ENCODE peak calls at places on chromosome 22, in ten cellular contexts. T, M, J, D, O, C, L, X, I and N are unnamed samples.
A peak's percentile ranks its signal among the peaks of the same experiment; 100 is the strongest.

GRCh38 chr22:43562843-43563242 is 151.0 kb downstream of the MPPED1 start:
- DNase-seq in I (no peak), T (no peak), M (no peak), J (no peak), L (no peak), D (no peak), X (no peak), O (no peak), C (no peak), N (no peak)

GRCh38 chr22:25729595-25729994 is 12.4 kb upstream of the MYO18B start:
- DNase-seq in X (no peak), C (no peak), J (no peak), T (peak; percentile 42), M (no peak), O (no peak), L (no peak), I (no peak), D (peak; percentile 23), N (no peak)

GRCh38 chr22:43298062-43298801 is 44.9 kb downstream of the SCUBE1 start:
- DNase-seq in L (no peak), T (no peak), C (no peak), I (no peak), O (peak; percentile 27), X (no peak), J (no peak), D (no peak), M (no peak), N (no peak)

GRCh38 chr22:18028817-18029527 is 4.6 kb upstream of the MICAL3 start:
- DNase-seq in D (no peak), O (no peak), X (no peak), L (no peak), C (no peak), T (no peak), I (no peak), M (no peak), J (no peak), N (no peak)

GRCh38 chr22:37996079-37996478 is 11.7 kb upstream of the SOX10 start:
- DNase-seq in O (no peak), T (no peak), X (no peak), C (no peak), J (no peak), L (no peak), I (no peak), D (no peak), M (no peak), N (no peak)

GRCh38 chr22:48740086-48740730 is 1087.5 kb downstream of the BRD1 start:
- DNase-seq in J (peak; percentile 27), C (no peak), I (no peak), X (no peak), T (peak; percentile 15), D (peak; percentile 22), M (no peak), O (no peak), L (peak; percentile 5), N (no peak)

GRCh38 chr22:19818264-19819208 is 36.1 kb downstream of the GNB1L start:
- DNase-seq in L (no peak), X (no peak), T (peak; percentile 39), C (no peak), I (no peak), J (peak; percentile 54), M (no peak), O (no peak), D (peak; percentile 16), N (no peak)

GRCh38 chr22:37664249-37665101 is 6.0 kb downstream of the PDXP start:
- DNase-seq in I (peak; percentile 38), C (no peak), D (no peak), L (no peak), X (no peak), M (no peak), J (no peak), T (no peak), O (no peak), N (no peak)

DNA sequence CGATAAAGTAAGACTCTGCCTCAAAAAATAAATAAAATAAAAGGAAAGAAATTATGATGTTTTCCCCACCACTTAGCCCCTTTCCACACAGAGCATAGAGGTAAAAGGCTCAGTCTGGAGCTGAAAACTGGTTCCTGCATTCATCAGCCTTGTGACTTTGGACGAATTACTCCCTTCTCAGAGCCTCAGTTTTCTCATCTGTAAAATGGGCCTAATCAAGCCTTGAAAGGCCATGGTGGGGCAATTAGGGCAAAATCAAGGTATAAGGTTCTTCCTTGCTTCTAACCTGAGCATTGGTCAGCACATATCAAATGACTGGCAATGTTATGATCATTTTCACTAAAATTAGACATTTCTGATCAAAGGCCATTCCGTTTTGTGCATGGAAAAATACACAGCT is 417.7 kb downstream of the MN1 start:
- DNase-seq in D (no peak), O (no peak), I (no peak), X (no peak), T (no peak), J (no peak), C (no peak), L (no peak), M (no peak), N (no peak)
- H3K4me1 ChIP-seq in D (no peaks in the 10 kb centered on the region), O (no peaks in the 10 kb centered on the region), I (no peaks in the 10 kb centered on the region), X (no peaks in the 10 kb centered on the region), T (no peaks in the 10 kb centered on the region), J (no peaks in the 10 kb centered on the region), C (no peaks in the 10 kb centered on the region), L (no peaks in the 10 kb centered on the region), M (no peaks in the 10 kb centered on the region), N (peaks cover 6% of the 10 kb centered on the region)

GRCh38 chr22:47174096-47174495 is 411.6 kb downstream of the TBC1D22A start:
- DNase-seq in M (no peak), J (peak; percentile 54), O (no peak), C (no peak), X (no peak), I (peak; percentile 9), D (no peak), L (peak; percentile 4), T (peak; percentile 34), N (no peak)

GRCh38 chr22:47172771-47173534 is 410.5 kb downstream of the TBC1D22A start:
- DNase-seq in C (no peak), X (no peak), M (peak; percentile 3), L (peak; percentile 3), I (peak; percentile 9), T (peak; percentile 37), D (no peak), J (peak; percentile 39), O (no peak), N (peak; percentile 4)

GRCh38 chr22:47173535-47174021 is 411.1 kb downstream of the TBC1D22A start:
- DNase-seq in O (no peak), D (no peak), J (peak; percentile 29), T (peak; percentile 35), X (no peak), M (peak; percentile 1), I (peak; percentile 5), L (peak; percentile 1), C (no peak), N (no peak)

GRCh38 chr22:47169801-47170140 is 407.3 kb downstream of the TBC1D22A start:
- DNase-seq in C (no peak), J (peak; percentile 39), T (no peak), L (peak; percentile 2), D (peak; percentile 18), M (peak; percentile 6), X (no peak), I (peak; percentile 12), O (no peak), N (no peak)

DNA sequence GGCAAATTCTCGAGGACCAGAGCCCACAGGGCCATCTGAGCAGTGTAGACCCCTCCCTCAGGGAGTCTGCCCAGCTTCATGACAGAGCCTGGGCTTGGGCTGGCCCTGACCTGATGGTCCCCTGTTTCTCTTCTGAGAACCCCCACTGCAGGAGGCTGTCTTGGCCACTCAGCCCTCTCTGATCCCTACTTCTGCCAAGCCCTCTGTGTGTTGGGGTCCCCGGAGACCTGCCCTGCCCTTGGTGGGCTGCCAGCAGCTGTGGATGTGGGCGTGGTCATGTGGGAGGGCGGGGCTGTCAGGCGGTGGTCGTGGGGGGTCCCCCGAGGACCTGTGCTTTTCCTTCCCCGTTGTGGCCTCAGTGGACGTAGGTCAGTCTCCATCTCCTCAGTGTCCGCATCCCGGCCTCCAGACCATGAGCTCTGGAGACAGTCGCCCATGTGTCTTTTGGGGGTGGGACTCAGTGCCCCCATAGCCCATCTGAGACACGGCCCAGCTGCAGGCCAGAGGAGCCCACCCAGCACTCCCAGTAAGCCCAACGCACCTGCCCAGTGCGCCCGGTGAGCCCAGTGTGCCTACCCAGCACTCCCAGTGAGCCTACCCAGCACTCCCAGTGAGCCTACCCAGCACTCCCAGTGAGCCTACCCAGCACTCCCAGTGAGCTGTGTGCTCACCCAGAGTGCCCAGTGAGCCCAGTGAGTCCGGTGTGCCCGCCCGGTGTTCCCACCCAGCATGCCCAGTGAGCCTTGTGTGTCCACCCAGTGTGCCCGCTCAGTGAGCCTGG is 409.2 kb downstream of the TBC1D22A start:
- DNase-seq in C (no peak), J (peak; percentile 40), D (no peak), I (peak; percentile 6), L (peak; percentile 6), O (no peak), M (peak; percentile 11), X (no peak), T (peak; percentile 43), N (no peak)
- TF ChIP-seq POLR2A in C (no peak), J (no peak), D (no peak), I (no peak), L (no peak), O (no peak), M (no peak), X (no peak), T (no peak), N (no peak)

DNA sequence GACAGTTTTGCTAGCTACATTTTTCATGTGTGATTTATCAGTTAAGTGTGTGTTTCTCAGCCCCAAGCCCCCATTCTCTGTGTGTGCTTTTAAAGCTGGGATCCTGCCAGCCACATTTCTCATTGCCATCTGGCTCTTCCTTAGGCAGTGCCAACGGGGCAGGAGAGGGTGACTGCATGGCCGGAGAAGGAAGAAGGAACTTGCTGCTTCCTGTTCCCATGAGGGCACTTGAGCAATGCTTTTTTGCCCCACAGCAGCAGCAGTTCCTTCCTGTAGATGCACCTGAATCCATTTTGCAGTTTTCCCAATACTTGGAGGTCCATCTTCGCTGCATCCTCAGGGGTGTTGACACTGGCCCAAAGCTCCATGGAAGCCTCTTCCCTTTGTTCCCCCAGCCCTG is 37.5 kb downstream of the TNRC6B start:
- DNase-seq in C (no peak), X (no peak), I (no peak), O (no peak), J (no peak), T (no peak), M (no peak), D (peak; percentile 28), L (peak; percentile 52), N (peak; percentile 41)
- H3K4me1 ChIP-seq in C (peaks cover 2% of the 10 kb centered on the region), X (peaks cover 6% of the 10 kb centered on the region), I (peaks cover 44% of the 10 kb centered on the region), O (peaks cover 5% of the 10 kb centered on the region), J (peaks cover 74% of the 10 kb centered on the region), T (peaks cover 26% of the 10 kb centered on the region), M (peaks cover 6% of the 10 kb centered on the region), D (peaks cover 93% of the 10 kb centered on the region), L (peaks cover 45% of the 10 kb centered on the region), N (peaks cover 17% of the 10 kb centered on the region)

GRCh38 chr22:45552580-45553332 is 50.1 kb downstream of the FBLN1 start:
- DNase-seq in L (peak; percentile 43), C (no peak), J (peak; percentile 89), M (peak; percentile 85), O (no peak), D (peak; percentile 30), I (peak; percentile 56), T (peak; percentile 60), X (peak; percentile 59), N (peak; percentile 37)

GRCh38 chr22:45554861-45555260 is 52.2 kb downstream of the FBLN1 start:
- DNase-seq in D (no peak), L (no peak), J (no peak), T (no peak), C (no peak), I (no peak), O (no peak), X (no peak), M (no peak), N (no peak)

GRCh38 chr22:45553333-45554039 is 50.8 kb downstream of the FBLN1 start:
- DNase-seq in M (peak; percentile 87), J (peak; percentile 86), C (peak; percentile 82), D (peak; percentile 68), X (peak; percentile 82), O (peak; percentile 68), I (peak; percentile 64), L (peak; percentile 82), T (peak; percentile 78), N (peak; percentile 60)

GRCh38 chr22:45552017-45552411 is 49.3 kb downstream of the FBLN1 start:
- DNase-seq in L (no peak), J (no peak), X (no peak), O (no peak), D (no peak), M (peak; percentile 48), I (no peak), C (no peak), T (no peak), N (no peak)

GRCh38 chr22:45554040-45554406 is 51.3 kb downstream of the FBLN1 start:
- DNase-seq in O (peak; percentile 35), L (peak; percentile 26), T (no peak), X (no peak), M (peak; percentile 71), J (no peak), C (no peak), D (no peak), I (no peak), N (peak; percentile 27)
- TF ChIP-seq POLR2A in O (no peak), L (no peak), T (no peak), X (no peak), M (no peak), J (no peak), C (no peak), D (no peak), I (no peak), N (no peak)